ENCODE peak calls at places on chromosome X, in seven cellular contexts. W is fibroblast of mammary gland, N is choroid plexus epithelial cell, X is foreskin fibroblast, Z is GM12865, H is left lung, D is mesenchymal stem cell. S is an unnamed sample.

GRCh38 chrX:122940199-122940598 is 243.9 kb upstream of the GRIA3 start:
- DNase-seq in W (no peak), N (no peak), X (no peak), Z (no peak), H (no peak), D (no peak), S (no peak)

GRCh38 chrX:146481735-146482134 is 327.8 kb upstream of the CXorf51B start:
- DNase-seq in W (no peak), N (no peak), X (no peak), Z (no peak), H (no peak), D (no peak), S (no peak)

GRCh38 chrX:79270401-79270800 is 96.7 kb downstream of the ITM2A start:
- DNase-seq in W (peak; percentile 19), N (peak; percentile 3), X (peak; percentile 17), Z (peak; percentile 85), H (no peak), D (no peak), S (no peak)

GRCh38 chrX:53223068-53223693 is 1.8 kb downstream of the KDM5C start:
- DNase-seq in W (peak; percentile 8), N (no peak), X (no peak), Z (no peak), H (peak; percentile 49), D (no peak), S (peak; percentile 14)

GRCh38 chrX:42290608-42291007 is 367.3 kb upstream of the CASK start:
- DNase-seq in W (peak; percentile 6), N (peak; percentile 16), X (no peak), Z (peak; percentile 9), H (no peak), D (peak; percentile 0), S (peak; percentile 3)

GRCh38 chrX:7215842-7216241 is 67.9 kb upstream of the PUDP start:
- DNase-seq in W (peak; percentile 13), N (no peak), X (peak; percentile 50), Z (no peak), H (no peak), D (no peak), S (no peak)

GRCh38 chrX:131917588-131917987 is 105.5 kb upstream of the STK26 start:
- DNase-seq in W (no peak), N (no peak), X (no peak), Z (no peak), H (no peak), D (no peak), S (no peak)

GRCh38 chrX:148270499-148270898 is 229.9 kb upstream of the AFF2 start:
- DNase-seq in W (no peak), N (no peak), X (no peak), Z (no peak), H (no peak), D (no peak), S (no peak)

GRCh38 chrX:154372612-154373022 is 1.8 kb downstream of the FLNA start:
- DNase-seq in W (no peak), N (no peak), X (no peak), Z (peak; percentile 66), H (no peak), D (peak; percentile 60), S (peak; percentile 47)

GRCh38 chrX:77160301-77160700 is 286.9 kb upstream of the FGF16 start:
- DNase-seq in W (no peak), N (no peak), X (no peak), Z (peak; percentile 0), H (no peak), D (no peak), S (no peak)

GRCh38 chrX:12771445-12772069 is 19.7 kb upstream of the PRPS2 start:
- DNase-seq in W (peak; percentile 54), N (peak; percentile 69), X (peak; percentile 15), Z (peak; percentile 84), H (peak; percentile 55), D (peak; percentile 39), S (peak; percentile 51)

GRCh38 chrX:37755073-37755472 is 24.8 kb upstream of the CYBB start:
- DNase-seq in W (no peak), N (no peak), X (no peak), Z (peak; percentile 79), H (no peak), D (no peak), S (no peak)

GRCh38 chrX:103488332-103488731 is 31.0 kb downstream of the RAB40A start:
- DNase-seq in W (peak; percentile 41), N (no peak), X (peak; percentile 9), Z (no peak), H (no peak), D (peak; percentile 25), S (peak; percentile 6)

GRCh38 chrX:56751071-56751470 is 22.0 kb downstream of the NBDY start:
- DNase-seq in W (no peak), N (no peak), X (no peak), Z (no peak), H (no peak), D (no peak), S (no peak)

GRCh38 chrX:71095971-71096701 is 485 bp downstream of the FOXO4 start:
- DNase-seq in W (peak; percentile 28), N (no peak), X (peak; percentile 24), Z (peak; percentile 54), H (no peak), D (no peak), S (peak; percentile 48)

GRCh38 chrX:146224442-146224841 is 406.8 kb downstream of the SLITRK2 start:
- DNase-seq in W (no peak), N (no peak), X (no peak), Z (no peak), H (no peak), D (no peak), S (no peak)

GRCh38 chrX:40150503-40150902 is 52.7 kb upstream of the BCOR start:
- DNase-seq in W (no peak), N (no peak), X (no peak), Z (no peak), H (no peak), D (peak; percentile 39), S (no peak)

GRCh38 chrX:41240504-41240903 is 93.5 kb upstream of the DDX3X start:
- DNase-seq in W (no peak), N (no peak), X (no peak), Z (no peak), H (no peak), D (no peak), S (no peak)

GRCh38 chrX:26783512-26784225 is 567.7 kb downstream of the MAGEB5 start:
- DNase-seq in W (peak; percentile 27), N (peak; percentile 62), X (no peak), Z (peak; percentile 55), H (no peak), D (peak; percentile 5), S (peak; percentile 21)

GRCh38 chrX:103780701-103781402 is 4.2 kb downstream of the PLP1 start:
- DNase-seq in W (no peak), N (no peak), X (no peak), Z (no peak), H (no peak), D (no peak), S (no peak)

GRCh38 chrX:71652405-71652804 is 14.9 kb upstream of the LOC101059915 start:
- DNase-seq in W (peak; percentile 65), N (peak; percentile 72), X (peak; percentile 23), Z (peak; percentile 71), H (no peak), D (peak; percentile 46), S (peak; percentile 48)

GRCh38 chrX:134880866-134881265 is 109.9 kb upstream of the SMIM10 start:
- DNase-seq in W (peak; percentile 7), N (peak; percentile 77), X (no peak), Z (no peak), H (no peak), D (peak; percentile 27), S (peak; percentile 28)

GRCh38 chrX:54921427-54922021 is 900 bp downstream of the TRO start:
- DNase-seq in W (peak; percentile 67), N (peak; percentile 84), X (peak; percentile 15), Z (peak; percentile 41), H (peak; percentile 64), D (peak; percentile 74), S (peak; percentile 59)

GRCh38 chrX:56366901-56367300 is 134.7 kb downstream of the KLF8 start:
- DNase-seq in W (no peak), N (no peak), X (no peak), Z (no peak), H (no peak), D (no peak), S (no peak)

GRCh38 chrX:110384490-110384889 is 25.8 kb downstream of the RTL9 start:
- DNase-seq in W (peak; percentile 53), N (no peak), X (peak; percentile 62), Z (no peak), H (no peak), D (peak; percentile 77), S (peak; percentile 26)

GRCh38 chrX:56733459-56734046 is 4.5 kb downstream of the NBDY start:
- DNase-seq in W (peak; percentile 51), N (peak; percentile 53), X (peak; percentile 9), Z (peak; percentile 49), H (no peak), D (peak; percentile 65), S (peak; percentile 51)

GRCh38 chrX:12304261-12304660 is 166.0 kb downstream of the FRMPD4 start:
- DNase-seq in W (peak; percentile 76), N (no peak), X (peak; percentile 50), Z (no peak), H (no peak), D (peak; percentile 19), S (peak; percentile 30)

GRCh38 chrX:39633293-39633692 is 464.5 kb downstream of the BCOR start:
- DNase-seq in W (peak; percentile 41), N (peak; percentile 21), X (no peak), Z (no peak), H (no peak), D (peak; percentile 86), S (peak; percentile 18)

GRCh38 chrX:151359931-151360871 is 36.8 kb upstream of the VMA21 start:
- DNase-seq in W (no peak), N (peak; percentile 10), X (no peak), Z (peak; percentile 16), H (no peak), D (peak; percentile 3), S (peak; percentile 3)

GRCh38 chrX:14528629-14529287 is 578 bp upstream of the GLRA2 start:
- DNase-seq in W (peak; percentile 57), N (peak; percentile 35), X (peak; percentile 28), Z (peak; percentile 60), H (peak; percentile 33), D (peak; percentile 26), S (peak; percentile 54)
- H3K4me3 ChIP-seq in W (no peak overlapping the region), N (no peak overlapping the region), X (peak overlapping the region; percentile 26), Z (no peak overlapping the region), H (no peak overlapping the region), D (peak overlapping the region; percentile 48), S (no peak overlapping the region)

GRCh38 chrX:25001808-25002657 is 13.7 kb downstream of the ARX start:
- DNase-seq in W (no peak), N (no peak), X (no peak), Z (no peak), H (no peak), D (no peak), S (no peak)
- H3K4me3 ChIP-seq in W (no peak overlapping the region), N (no peak overlapping the region), X (no peak overlapping the region), Z (no peak overlapping the region), H (no peak overlapping the region), D (no peak overlapping the region), S (no peak overlapping the region)

GRCh38 chrX:48683411-48683982 is at the start of gene WAS:
- DNase-seq in W (no peak), N (no peak), X (no peak), Z (peak; percentile 81), H (no peak), D (no peak), S (no peak)
- H3K4me3 ChIP-seq in W (no peak within 1 kb of the TSS), N (no peak within 1 kb of the TSS), X (no peak within 1 kb of the TSS), Z (peak within 1 kb of the TSS; percentile 76), H (peak within 1 kb of the TSS; percentile 51), D (no peak within 1 kb of the TSS), S (no peak within 1 kb of the TSS)

GRCh38 chrX:18871161-18871880 is 112.6 kb downstream of the PHKA2 start:
- DNase-seq in W (peak; percentile 13), N (peak; percentile 48), X (no peak), Z (no peak), H (no peak), D (no peak), S (peak; percentile 7)
- H3K4me3 ChIP-seq in W (no peak overlapping the region), N (no peak overlapping the region), X (no peak overlapping the region), Z (no peak overlapping the region), H (no peak overlapping the region), D (no peak overlapping the region), S (no peak overlapping the region)